ENCODE peak calls at places on chromosome 6, in four cellular contexts. B is caudate nucleus, Z is H7, J is NCI-H69. W is an unnamed sample.

GRCh38 chr6:156563710-156564109 is 213.5 kb upstream of the ARID1B start:
- DNase-seq in J (peak), Z (no peak), B (no peak), W (peak)

GRCh38 chr6:88869263-88870023 is 94.0 kb downstream of the RNGTT start:
- DNase-seq in Z (no peak), B (no peak), J (peak), W (no peak)

GRCh38 chr6:112651239-112651638 is 304.1 kb downstream of the RFPL4B start:
- DNase-seq in J (no peak), B (no peak), Z (no peak), W (no peak)

GRCh38 chr6:142893088-142893487 is 51.9 kb downstream of the HIVEP2 start:
- DNase-seq in J (no peak), B (no peak), Z (no peak), W (no peak)

GRCh38 chr6:111534366-111534765 is 51.3 kb upstream of the REV3L start:
- DNase-seq in B (no peak), J (peak), Z (no peak), W (peak)

GRCh38 chr6:45791600-45792168 is 224.0 kb downstream of the CLIC5 start:
- DNase-seq in J (no peak), B (no peak), Z (no peak), W (no peak)

GRCh38 chr6:149683256-149683860 is 34.5 kb downstream of the LATS1 start:
- DNase-seq in B (no peak), Z (no peak), J (no peak), W (no peak)

GRCh38 chr6:3841711-3842565 is 7.2 kb upstream of the FAM50B start:
- DNase-seq in B (no peak), Z (peak), J (no peak), W (no peak)

GRCh38 chr6:35728663-35729348 is 8.0 kb upstream of the ARMC12 start:
- DNase-seq in J (peak), Z (peak), B (no peak), W (no peak)

GRCh38 chr6:152380993-152381898 is 255.9 kb downstream of the SYNE1 start:
- DNase-seq in J (no peak), Z (no peak), B (peak), W (no peak)

GRCh38 chr6:13013681-13014550 is 297.3 kb downstream of the PHACTR1 start:
- DNase-seq in J (peak), B (peak), Z (peak), W (no peak)

GRCh38 chr6:114747995-114748625 is 405.3 kb upstream of the HS3ST5 start:
- DNase-seq in Z (no peak), B (no peak), J (peak), W (peak)

GRCh38 chr6:121691126-121691540 is 255.7 kb downstream of the GJA1 start:
- DNase-seq in J (no peak), Z (no peak), B (no peak), W (no peak)

GRCh38 chr6:32154514-32155161 is 697 bp downstream of the PPT2 start:
- DNase-seq in B (peak), J (peak), Z (peak), W (peak)

GRCh38 chr6:63598251-63599036 is 26.2 kb downstream of the LOC128125822 start:
- DNase-seq in J (peak), B (peak), Z (peak), W (peak)

GRCh38 chr6:24524801-24525200 is 30.0 kb downstream of the ALDH5A1 start:
- DNase-seq in J (peak), Z (peak), B (no peak), W (peak)

GRCh38 chr6:27541212-27541931 is 68.5 kb upstream of the ZNF184 start:
- DNase-seq in Z (no peak), B (no peak), J (peak), W (no peak)

GRCh38 chr6:71011861-71012260 is 55.0 kb upstream of the B3GAT2 start:
- DNase-seq in B (no peak), Z (no peak), J (peak), W (no peak)

GRCh38 chr6:158910484-158911075 is 89.4 kb downstream of the RSPH3 start:
- DNase-seq in Z (peak), B (no peak), J (no peak), W (no peak)

GRCh38 chr6:357261-357790 is 34.2 kb upstream of the IRF4 start:
- DNase-seq in J (no peak), Z (peak), B (no peak), W (no peak)